ENCODE peak calls at places on chromosomes 11 and 22, in seven cellular contexts. One of them, this sample, is unnamed.

GRCh38 chr11:27973851-27974536 is 134.0 kb downstream of the KIF18A start:
- DNase-seq in IMR-90: peak
- DNase-seq in H9: no peak
- DNase-seq in neuronal stem cell: no peak
- DNase-seq in H1: no peak
- DNase-seq in mesenchymal stem cell: peak
- DNase-seq in mesendoderm: no peak
- DNase-seq in this sample: no peak

GRCh38 chr11:84691830-84692229 is 935.3 kb downstream of the DLG2 start:
- DNase-seq in IMR-90: no peak
- DNase-seq in H9: no peak
- DNase-seq in neuronal stem cell: peak
- DNase-seq in H1: no peak
- DNase-seq in mesenchymal stem cell: no peak
- DNase-seq in mesendoderm: peak
- DNase-seq in this sample: no peak

GRCh38 chr11:75182652-75183051 is 31.7 kb downstream of the SLCO2B1 start:
- DNase-seq in IMR-90: no peak
- DNase-seq in H9: no peak
- DNase-seq in neuronal stem cell: no peak
- DNase-seq in H1: no peak
- DNase-seq in mesenchymal stem cell: no peak
- DNase-seq in mesendoderm: no peak
- DNase-seq in this sample: no peak

GRCh38 chr11:62487698-62488551 is 58.7 kb downstream of the AHNAK start:
- DNase-seq in IMR-90: no peak
- DNase-seq in H9: no peak
- DNase-seq in neuronal stem cell: no peak
- DNase-seq in H1: no peak
- DNase-seq in mesenchymal stem cell: peak
- DNase-seq in mesendoderm: no peak
- DNase-seq in this sample: no peak

GRCh38 chr22:46614070-46614931 is 5.9 kb upstream of the GRAMD4 start:
- DNase-seq in IMR-90: no peak
- DNase-seq in H9: no peak
- DNase-seq in neuronal stem cell: no peak
- DNase-seq in H1: no peak
- DNase-seq in mesenchymal stem cell: no peak
- DNase-seq in mesendoderm: no peak
- DNase-seq in this sample: no peak

GRCh38 chr11:79170289-79170688 is 270.5 kb downstream of the TENM4 start:
- DNase-seq in IMR-90: peak
- DNase-seq in H9: no peak
- DNase-seq in neuronal stem cell: no peak
- DNase-seq in H1: no peak
- DNase-seq in mesenchymal stem cell: peak
- DNase-seq in mesendoderm: no peak
- DNase-seq in this sample: no peak

GRCh38 chr22:41479671-41480396 is 10.9 kb downstream of the ACO2 start:
- DNase-seq in IMR-90: peak
- DNase-seq in H9: peak
- DNase-seq in neuronal stem cell: peak
- DNase-seq in H1: peak
- DNase-seq in mesenchymal stem cell: peak
- DNase-seq in mesendoderm: peak
- DNase-seq in this sample: no peak

GRCh38 chr11:130178441-130178971 is 18.9 kb downstream of the ST14 start:
- DNase-seq in IMR-90: peak
- DNase-seq in H9: no peak
- DNase-seq in neuronal stem cell: no peak
- DNase-seq in H1: no peak
- DNase-seq in mesenchymal stem cell: no peak
- DNase-seq in mesendoderm: no peak
- DNase-seq in this sample: no peak

GRCh38 chr22:26550498-26551033 is 38.3 kb upstream of the TFIP11 start:
- DNase-seq in IMR-90: peak
- DNase-seq in H9: no peak
- DNase-seq in neuronal stem cell: no peak
- DNase-seq in H1: no peak
- DNase-seq in mesenchymal stem cell: peak
- DNase-seq in mesendoderm: peak
- DNase-seq in this sample: no peak

GRCh38 chr11:108302121-108302785 is 79.4 kb downstream of the ATM start:
- DNase-seq in IMR-90: peak
- DNase-seq in H9: no peak
- DNase-seq in neuronal stem cell: no peak
- DNase-seq in H1: no peak
- DNase-seq in mesenchymal stem cell: peak
- DNase-seq in mesendoderm: no peak
- DNase-seq in this sample: no peak

GRCh38 chr11:31810779-31811647 is at the start of gene PAX6:
- DNase-seq in IMR-90: peak
- DNase-seq in H9: peak
- DNase-seq in neuronal stem cell: peak
- DNase-seq in H1: no peak
- DNase-seq in mesenchymal stem cell: no peak
- DNase-seq in mesendoderm: peak
- DNase-seq in this sample: peak

GRCh38 chr22:18045794-18046193 is 21.4 kb upstream of the MICAL3 start:
- DNase-seq in IMR-90: no peak
- DNase-seq in H9: no peak
- DNase-seq in neuronal stem cell: no peak
- DNase-seq in H1: no peak
- DNase-seq in mesenchymal stem cell: no peak
- DNase-seq in mesendoderm: no peak
- DNase-seq in this sample: no peak

GRCh38 chr11:13889566-13890214 is 72.8 kb upstream of the SPON1 start:
- DNase-seq in IMR-90: no peak
- DNase-seq in H9: no peak
- DNase-seq in neuronal stem cell: no peak
- DNase-seq in H1: no peak
- DNase-seq in mesenchymal stem cell: no peak
- DNase-seq in mesendoderm: no peak
- DNase-seq in this sample: no peak

GRCh38 chr11:132734217-132734616 is 798.1 kb downstream of the OPCML start:
- DNase-seq in IMR-90: peak
- DNase-seq in H9: no peak
- DNase-seq in neuronal stem cell: no peak
- DNase-seq in H1: no peak
- DNase-seq in mesenchymal stem cell: peak
- DNase-seq in mesendoderm: peak
- DNase-seq in this sample: peak

GRCh38 chr11:95556011-95556341 is 233.6 kb downstream of the FAM76B start:
- DNase-seq in IMR-90: no peak
- DNase-seq in H9: no peak
- DNase-seq in neuronal stem cell: no peak
- DNase-seq in H1: no peak
- DNase-seq in mesenchymal stem cell: peak
- DNase-seq in mesendoderm: no peak
- DNase-seq in this sample: no peak

GRCh38 chr22:39349506-39349966 is 255 bp upstream of the SYNGR1 start:
- DNase-seq in IMR-90: no peak
- DNase-seq in H9: no peak
- DNase-seq in neuronal stem cell: peak
- DNase-seq in H1: no peak
- DNase-seq in mesenchymal stem cell: peak
- DNase-seq in mesendoderm: peak
- DNase-seq in this sample: peak

GRCh38 chr11:75347781-75348613 is 3.5 kb downstream of the ARRB1 start:
- DNase-seq in IMR-90: peak
- DNase-seq in H9: peak
- DNase-seq in neuronal stem cell: no peak
- DNase-seq in H1: no peak
- DNase-seq in mesenchymal stem cell: peak
- DNase-seq in mesendoderm: no peak
- DNase-seq in this sample: no peak

GRCh38 chr11:105042178-105042577 is 3.0 kb downstream of the CARD16 start:
- DNase-seq in IMR-90: no peak
- DNase-seq in H9: no peak
- DNase-seq in neuronal stem cell: no peak
- DNase-seq in H1: no peak
- DNase-seq in mesenchymal stem cell: no peak
- DNase-seq in mesendoderm: no peak
- DNase-seq in this sample: no peak

GRCh38 chr22:43389227-43389836 is 22.5 kb upstream of the MPPED1 start:
- DNase-seq in IMR-90: no peak
- DNase-seq in H9: no peak
- DNase-seq in neuronal stem cell: no peak
- DNase-seq in H1: no peak
- DNase-seq in mesenchymal stem cell: no peak
- DNase-seq in mesendoderm: no peak
- DNase-seq in this sample: no peak

GRCh38 chr11:120139316-120140069 is 1.6 kb upstream of the TRIM29 start:
- DNase-seq in IMR-90: no peak
- DNase-seq in H9: peak
- DNase-seq in neuronal stem cell: no peak
- DNase-seq in H1: no peak
- DNase-seq in mesenchymal stem cell: no peak
- DNase-seq in mesendoderm: no peak
- DNase-seq in this sample: no peak

GRCh38 chr11:102313225-102313940 is 3.9 kb upstream of the BIRC3 start:
- DNase-seq in IMR-90: no peak
- DNase-seq in H9: no peak
- DNase-seq in neuronal stem cell: no peak
- DNase-seq in H1: no peak
- DNase-seq in mesenchymal stem cell: no peak
- DNase-seq in mesendoderm: no peak
- DNase-seq in this sample: no peak

GRCh38 chr22:22911327-22912134 is 23.9 kb downstream of the IGLL5 start:
- DNase-seq in IMR-90: no peak
- DNase-seq in H9: no peak
- DNase-seq in neuronal stem cell: no peak
- DNase-seq in H1: no peak
- DNase-seq in mesenchymal stem cell: no peak
- DNase-seq in mesendoderm: no peak
- DNase-seq in this sample: no peak

GRCh38 chr11:94583213-94583884 is 16.2 kb downstream of the PIWIL4 start:
- DNase-seq in IMR-90: no peak
- DNase-seq in H9: no peak
- DNase-seq in neuronal stem cell: no peak
- DNase-seq in H1: no peak
- DNase-seq in mesenchymal stem cell: no peak
- DNase-seq in mesendoderm: no peak
- DNase-seq in this sample: no peak

GRCh38 chr11:2120359-2121100 is 18.7 kb downstream of the IGF2 start:
- DNase-seq in IMR-90: no peak
- DNase-seq in H9: no peak
- DNase-seq in neuronal stem cell: no peak
- DNase-seq in H1: no peak
- DNase-seq in mesenchymal stem cell: no peak
- DNase-seq in mesendoderm: peak
- DNase-seq in this sample: no peak

GRCh38 chr11:75014129-75014528 is 25.4 kb downstream of the NEU3 start:
- DNase-seq in IMR-90: peak
- DNase-seq in H9: no peak
- DNase-seq in neuronal stem cell: no peak
- DNase-seq in H1: no peak
- DNase-seq in mesenchymal stem cell: peak
- DNase-seq in mesendoderm: peak
- DNase-seq in this sample: no peak

GRCh38 chr22:33723915-33724314 is 196.4 kb downstream of the LARGE1 start:
- DNase-seq in IMR-90: no peak
- DNase-seq in H9: no peak
- DNase-seq in neuronal stem cell: no peak
- DNase-seq in H1: no peak
- DNase-seq in mesenchymal stem cell: no peak
- DNase-seq in mesendoderm: no peak
- DNase-seq in this sample: no peak

GRCh38 chr22:33726294-33726711 is 194.0 kb downstream of the LARGE1 start:
- DNase-seq in IMR-90: peak
- DNase-seq in H9: no peak
- DNase-seq in neuronal stem cell: no peak
- DNase-seq in H1: no peak
- DNase-seq in mesenchymal stem cell: peak
- DNase-seq in mesendoderm: no peak
- DNase-seq in this sample: no peak

GRCh38 chr22:33728847-33729246 is 191.4 kb downstream of the LARGE1 start:
- DNase-seq in IMR-90: no peak
- DNase-seq in H9: no peak
- DNase-seq in neuronal stem cell: no peak
- DNase-seq in H1: no peak
- DNase-seq in mesenchymal stem cell: no peak
- DNase-seq in mesendoderm: no peak
- DNase-seq in this sample: no peak
- H2BK120ac ChIP-seq in IMR-90: no peak
- H2BK120ac ChIP-seq in H9: no peak
- H2BK120ac ChIP-seq in neuronal stem cell: no peak
- H2BK120ac ChIP-seq in H1: no peak
- H2BK120ac ChIP-seq in mesenchymal stem cell: no peak
- H2BK120ac ChIP-seq in mesendoderm: no peak
- H2BK120ac ChIP-seq in this sample: no peak

DNA sequence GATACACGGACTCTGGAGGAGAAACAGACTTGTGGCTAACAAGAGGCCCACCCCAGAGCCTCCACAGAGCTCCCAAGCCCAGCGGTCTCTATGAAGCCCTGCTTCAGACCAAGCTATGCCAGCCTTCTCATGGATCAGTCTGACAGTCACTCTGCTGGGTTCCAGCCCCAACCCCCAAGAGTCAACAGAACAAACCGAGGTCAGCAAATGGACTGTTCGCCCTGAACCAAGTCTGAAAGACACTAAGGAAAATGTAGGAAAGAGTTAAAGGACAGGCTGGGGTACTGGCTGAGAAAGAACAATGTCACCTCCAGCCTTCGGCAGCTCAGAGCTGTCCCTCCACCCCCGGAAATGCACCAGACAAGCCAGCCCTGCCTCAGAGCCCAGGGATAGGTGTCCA is 3.9 kb downstream of the ARFGAP2 start:
- DNase-seq in IMR-90: no peak
- DNase-seq in H9: no peak
- DNase-seq in neuronal stem cell: no peak
- DNase-seq in H1: no peak
- DNase-seq in mesenchymal stem cell: no peak
- DNase-seq in mesendoderm: no peak
- DNase-seq in this sample: no peak
- H4K8ac ChIP-seq in IMR-90: no peak
- H4K8ac ChIP-seq in H9: no peak
- H4K8ac ChIP-seq in neuronal stem cell: no peak
- H4K8ac ChIP-seq in H1: no peak
- H4K8ac ChIP-seq in mesenchymal stem cell: no peak
- H4K8ac ChIP-seq in mesendoderm: no peak
- H4K8ac ChIP-seq in this sample: no peak

DNA sequence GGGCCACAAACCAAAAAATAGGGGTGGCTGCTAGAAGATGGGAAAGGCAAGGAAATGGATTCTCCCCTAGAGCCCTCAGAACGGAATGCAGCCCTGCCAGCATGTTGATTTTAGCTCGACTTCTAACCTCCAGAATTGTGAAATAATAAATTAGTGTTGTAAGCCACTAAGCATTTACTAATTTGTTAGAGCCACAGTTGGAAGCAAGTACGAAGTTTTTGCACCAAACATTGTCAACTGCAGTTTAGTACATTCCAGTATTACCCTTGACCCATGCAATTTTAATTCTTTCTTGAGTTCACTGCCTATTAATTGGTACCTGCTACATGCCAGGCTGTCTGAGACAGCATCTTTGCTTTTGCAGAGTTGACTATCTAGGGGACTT is 32.2 kb downstream of the PARVA start:
- DNase-seq in IMR-90: peak
- DNase-seq in H9: no peak
- DNase-seq in neuronal stem cell: no peak
- DNase-seq in H1: no peak
- DNase-seq in mesenchymal stem cell: peak
- DNase-seq in mesendoderm: no peak
- DNase-seq in this sample: peak
- H2BK120ac ChIP-seq in IMR-90: peak
- H2BK120ac ChIP-seq in H9: no peak
- H2BK120ac ChIP-seq in neuronal stem cell: no peak
- H2BK120ac ChIP-seq in H1: no peak
- H2BK120ac ChIP-seq in mesenchymal stem cell: peak
- H2BK120ac ChIP-seq in mesendoderm: no peak
- H2BK120ac ChIP-seq in this sample: no peak

GRCh38 chr22:33213383-33214075 is 155.3 kb upstream of the SYN3 start:
- DNase-seq in IMR-90: no peak
- DNase-seq in H9: no peak
- DNase-seq in neuronal stem cell: no peak
- DNase-seq in H1: no peak
- DNase-seq in mesenchymal stem cell: no peak
- DNase-seq in mesendoderm: no peak
- DNase-seq in this sample: no peak
- H4K8ac ChIP-seq in IMR-90: no peak
- H4K8ac ChIP-seq in H9: no peak
- H4K8ac ChIP-seq in neuronal stem cell: no peak
- H4K8ac ChIP-seq in H1: no peak
- H4K8ac ChIP-seq in mesenchymal stem cell: no peak
- H4K8ac ChIP-seq in mesendoderm: no peak
- H4K8ac ChIP-seq in this sample: no peak